ENCODE peak calls at places on chromosomes 3 and 15, in six cellular contexts. One of them, this sample, is unnamed.

GRCh38 chr3:9183811-9184463 is 65.5 kb downstream of the SRGAP3 start:
- DNase-seq in RWPE1: no peak
- DNase-seq in IMR-90: no peak
- DNase-seq in NCI-H774: no peak
- DNase-seq in left cardiac atrium: no peak
- DNase-seq in hippocampal formation: peak
- DNase-seq in this sample: no peak

GRCh38 chr15:32790352-32790999 is 72.7 kb downstream of the GREM1 start:
- DNase-seq in RWPE1: no peak
- DNase-seq in IMR-90: peak
- DNase-seq in NCI-H774: no peak
- DNase-seq in left cardiac atrium: no peak
- DNase-seq in hippocampal formation: no peak
- DNase-seq in this sample: no peak

GRCh38 chr15:88256261-88257230 is at the start of gene NTRK3:
- DNase-seq in RWPE1: no peak
- DNase-seq in IMR-90: no peak
- DNase-seq in NCI-H774: no peak
- DNase-seq in left cardiac atrium: no peak
- DNase-seq in hippocampal formation: no peak
- DNase-seq in this sample: no peak

GRCh38 chr3:196942915-196943277 is 568 bp upstream of the NCBP2 start:
- DNase-seq in RWPE1: no peak
- DNase-seq in IMR-90: no peak
- DNase-seq in NCI-H774: no peak
- DNase-seq in left cardiac atrium: no peak
- DNase-seq in hippocampal formation: no peak
- DNase-seq in this sample: no peak

GRCh38 chr3:40741729-40742128 is 217.0 kb downstream of the ZNF621 start:
- DNase-seq in RWPE1: no peak
- DNase-seq in IMR-90: peak
- DNase-seq in NCI-H774: no peak
- DNase-seq in left cardiac atrium: no peak
- DNase-seq in hippocampal formation: peak
- DNase-seq in this sample: peak

GRCh38 chr15:25239471-25240345 is 199.1 kb downstream of the UBE3A start:
- DNase-seq in RWPE1: no peak
- DNase-seq in IMR-90: no peak
- DNase-seq in NCI-H774: no peak
- DNase-seq in left cardiac atrium: peak
- DNase-seq in hippocampal formation: no peak
- DNase-seq in this sample: no peak

GRCh38 chr3:62378329-62378789 is 5.0 kb upstream of the FEZF2 start:
- DNase-seq in RWPE1: no peak
- DNase-seq in IMR-90: no peak
- DNase-seq in NCI-H774: no peak
- DNase-seq in left cardiac atrium: no peak
- DNase-seq in hippocampal formation: no peak
- DNase-seq in this sample: no peak

GRCh38 chr3:86787091-86787490 is 203.9 kb downstream of the VGLL3 start:
- DNase-seq in RWPE1: peak
- DNase-seq in IMR-90: peak
- DNase-seq in NCI-H774: no peak
- DNase-seq in left cardiac atrium: no peak
- DNase-seq in hippocampal formation: peak
- DNase-seq in this sample: no peak

GRCh38 chr3:107521466-107522059 is 1.2 kb upstream of the BBX start:
- DNase-seq in RWPE1: no peak
- DNase-seq in IMR-90: no peak
- DNase-seq in NCI-H774: no peak
- DNase-seq in left cardiac atrium: no peak
- DNase-seq in hippocampal formation: no peak
- DNase-seq in this sample: no peak

GRCh38 chr3:13108861-13109260 is 35.6 kb upstream of the IQSEC1 start:
- DNase-seq in RWPE1: no peak
- DNase-seq in IMR-90: no peak
- DNase-seq in NCI-H774: no peak
- DNase-seq in left cardiac atrium: peak
- DNase-seq in hippocampal formation: no peak
- DNase-seq in this sample: no peak

GRCh38 chr3:77931272-77932009 is 891.5 kb downstream of the ROBO2 start:
- DNase-seq in RWPE1: no peak
- DNase-seq in IMR-90: peak
- DNase-seq in NCI-H774: peak
- DNase-seq in left cardiac atrium: no peak
- DNase-seq in hippocampal formation: no peak
- DNase-seq in this sample: peak

GRCh38 chr3:184186184-184186901 is at the start of gene ABCF3:
- DNase-seq in RWPE1: no peak
- DNase-seq in IMR-90: peak
- DNase-seq in NCI-H774: no peak
- DNase-seq in left cardiac atrium: peak
- DNase-seq in hippocampal formation: no peak
- DNase-seq in this sample: no peak

GRCh38 chr3:190048831-190049541 is 71.7 kb downstream of the P3H2 start:
- DNase-seq in RWPE1: peak
- DNase-seq in IMR-90: peak
- DNase-seq in NCI-H774: no peak
- DNase-seq in left cardiac atrium: no peak
- DNase-seq in hippocampal formation: no peak
- DNase-seq in this sample: no peak

GRCh38 chr15:42143356-42143755 is 13.1 kb downstream of the PLA2G4F start:
- DNase-seq in RWPE1: no peak
- DNase-seq in IMR-90: no peak
- DNase-seq in NCI-H774: no peak
- DNase-seq in left cardiac atrium: no peak
- DNase-seq in hippocampal formation: no peak
- DNase-seq in this sample: no peak

GRCh38 chr3:7075901-7076300 is 215.0 kb downstream of the GRM7 start:
- DNase-seq in RWPE1: no peak
- DNase-seq in IMR-90: no peak
- DNase-seq in NCI-H774: no peak
- DNase-seq in left cardiac atrium: no peak
- DNase-seq in hippocampal formation: no peak
- DNase-seq in this sample: no peak

GRCh38 chr15:35560895-35561294 is 14.9 kb upstream of the DPH6 start:
- DNase-seq in RWPE1: no peak
- DNase-seq in IMR-90: no peak
- DNase-seq in NCI-H774: no peak
- DNase-seq in left cardiac atrium: no peak
- DNase-seq in hippocampal formation: no peak
- DNase-seq in this sample: no peak

GRCh38 chr3:66504761-66505641 is 4.2 kb upstream of the LRIG1 start:
- DNase-seq in RWPE1: no peak
- DNase-seq in IMR-90: no peak
- DNase-seq in NCI-H774: no peak
- DNase-seq in left cardiac atrium: no peak
- DNase-seq in hippocampal formation: no peak
- DNase-seq in this sample: no peak

GRCh38 chr3:59772416-59773408 is 722.9 kb upstream of the CFAP20DC start:
- DNase-seq in RWPE1: no peak
- DNase-seq in IMR-90: no peak
- DNase-seq in NCI-H774: no peak
- DNase-seq in left cardiac atrium: no peak
- DNase-seq in hippocampal formation: no peak
- DNase-seq in this sample: no peak

GRCh38 chr15:71752604-71753289 is 57.6 kb upstream of the NR2E3 start:
- DNase-seq in RWPE1: peak
- DNase-seq in IMR-90: peak
- DNase-seq in NCI-H774: no peak
- DNase-seq in left cardiac atrium: no peak
- DNase-seq in hippocampal formation: no peak
- DNase-seq in this sample: peak

GRCh38 chr15:67836477-67836876 is 3.4 kb downstream of the RNU6-1 start:
- DNase-seq in RWPE1: peak
- DNase-seq in IMR-90: peak
- DNase-seq in NCI-H774: no peak
- DNase-seq in left cardiac atrium: no peak
- DNase-seq in hippocampal formation: peak
- DNase-seq in this sample: no peak

GRCh38 chr15:74376226-74376625 is 8.8 kb upstream of the CYP11A1 start:
- DNase-seq in RWPE1: no peak
- DNase-seq in IMR-90: no peak
- DNase-seq in NCI-H774: no peak
- DNase-seq in left cardiac atrium: no peak
- DNase-seq in hippocampal formation: no peak
- DNase-seq in this sample: no peak

GRCh38 chr3:195250473-195251251 is 20.3 kb downstream of the XXYLT1 start:
- DNase-seq in RWPE1: no peak
- DNase-seq in IMR-90: no peak
- DNase-seq in NCI-H774: peak
- DNase-seq in left cardiac atrium: no peak
- DNase-seq in hippocampal formation: no peak
- DNase-seq in this sample: peak

GRCh38 chr15:43067717-43068461 is 37.9 kb downstream of the UBR1 start:
- DNase-seq in RWPE1: no peak
- DNase-seq in IMR-90: peak
- DNase-seq in NCI-H774: no peak
- DNase-seq in left cardiac atrium: no peak
- DNase-seq in hippocampal formation: peak
- DNase-seq in this sample: no peak

GRCh38 chr3:182212479-182213076 is 500.9 kb downstream of the SOX2 start:
- DNase-seq in RWPE1: peak
- DNase-seq in IMR-90: peak
- DNase-seq in NCI-H774: peak
- DNase-seq in left cardiac atrium: peak
- DNase-seq in hippocampal formation: no peak
- DNase-seq in this sample: peak

GRCh38 chr3:52682016-52682415 is 3.7 kb downstream of the PBRM1 start:
- DNase-seq in RWPE1: no peak
- DNase-seq in IMR-90: peak
- DNase-seq in NCI-H774: no peak
- DNase-seq in left cardiac atrium: no peak
- DNase-seq in hippocampal formation: peak
- DNase-seq in this sample: no peak

GRCh38 chr3:153670577-153670976 is 450.6 kb upstream of the ARHGEF26 start:
- DNase-seq in RWPE1: no peak
- DNase-seq in IMR-90: no peak
- DNase-seq in NCI-H774: no peak
- DNase-seq in left cardiac atrium: no peak
- DNase-seq in hippocampal formation: no peak
- DNase-seq in this sample: no peak

GRCh38 chr3:4313606-4314308 is 10.6 kb downstream of the SETMAR start:
- DNase-seq in RWPE1: peak
- DNase-seq in IMR-90: peak
- DNase-seq in NCI-H774: no peak
- DNase-seq in left cardiac atrium: no peak
- DNase-seq in hippocampal formation: no peak
- DNase-seq in this sample: no peak

GRCh38 chr15:45187894-45188830 is at the start of gene SHF:
- DNase-seq in RWPE1: peak
- DNase-seq in IMR-90: peak
- DNase-seq in NCI-H774: peak
- DNase-seq in left cardiac atrium: peak
- DNase-seq in hippocampal formation: peak
- DNase-seq in this sample: no peak

GRCh38 chr3:196080517-196080841 is 1.4 kb downstream of the TFRC start:
- DNase-seq in RWPE1: no peak
- DNase-seq in IMR-90: no peak
- DNase-seq in NCI-H774: no peak
- DNase-seq in left cardiac atrium: no peak
- DNase-seq in hippocampal formation: no peak
- DNase-seq in this sample: no peak

GRCh38 chr3:45979378-45979777 is 16.2 kb downstream of the FYCO1 start:
- DNase-seq in RWPE1: no peak
- DNase-seq in IMR-90: no peak
- DNase-seq in NCI-H774: no peak
- DNase-seq in left cardiac atrium: no peak
- DNase-seq in hippocampal formation: no peak
- DNase-seq in this sample: no peak

GRCh38 chr15:56038015-56038414 is 44.6 kb upstream of the NEDD4 start:
- DNase-seq in RWPE1: no peak
- DNase-seq in IMR-90: peak
- DNase-seq in NCI-H774: no peak
- DNase-seq in left cardiac atrium: no peak
- DNase-seq in hippocampal formation: no peak
- DNase-seq in this sample: no peak

GRCh38 chr3:153070153-153070868 is 91.7 kb upstream of the RAP2B start:
- DNase-seq in RWPE1: no peak
- DNase-seq in IMR-90: peak
- DNase-seq in NCI-H774: no peak
- DNase-seq in left cardiac atrium: no peak
- DNase-seq in hippocampal formation: no peak
- DNase-seq in this sample: no peak

GRCh38 chr3:176376531-176376930 is 820.8 kb downstream of the TBL1XR1 start:
- DNase-seq in RWPE1: no peak
- DNase-seq in IMR-90: no peak
- DNase-seq in NCI-H774: peak
- DNase-seq in left cardiac atrium: no peak
- DNase-seq in hippocampal formation: no peak
- DNase-seq in this sample: peak

This sample was measured in NCI-H2029.